ENCODE peak calls at places on chromosome 7, in eight cellular contexts. Z is right lobe of liver; V is pancreas; H is GM12865; L is CD8-positive, alpha-beta T cell; K is transverse colon; A is A549; Y is thoracic aorta. M is an unnamed sample.

GRCh38 chr7:37683263-37684120 is at the start of gene GPR141:
- DNase-seq in V (no peak), Z (no peak), K (no peak), Y (no peak), H (peak), A (no peak), L (no peak), M (no peak)

GRCh38 chr7:25288536-25289283 is 60.4 kb upstream of the NPVF start:
- DNase-seq in Y (no peak), L (no peak), H (no peak), Z (no peak), A (no peak), K (no peak), V (no peak), M (no peak)

GRCh38 chr7:73667344-73668102 is at the start of gene VPS37D:
- DNase-seq in A (peak), K (peak), V (peak), H (peak), Y (peak), Z (peak), L (peak), M (peak)

GRCh38 chr7:102916426-102916825 is 3.6 kb downstream of the LRRC17 start:
- DNase-seq in K (no peak), Z (no peak), A (no peak), Y (no peak), H (no peak), L (no peak), V (no peak), M (no peak)

GRCh38 chr7:152902054-152902453 is 142.5 kb downstream of the ACTR3B start:
- DNase-seq in L (no peak), A (no peak), H (no peak), K (no peak), Y (no peak), V (no peak), Z (no peak), M (no peak)

GRCh38 chr7:29401827-29402226 is 161.8 kb upstream of the PRR15 start:
- DNase-seq in V (no peak), H (no peak), Z (no peak), L (no peak), K (no peak), A (no peak), Y (no peak), M (no peak)

GRCh38 chr7:45239486-45239885 is 81.9 kb downstream of the RAMP3 start:
- DNase-seq in L (no peak), H (no peak), K (no peak), V (no peak), Z (no peak), A (peak), Y (no peak), M (no peak)

GRCh38 chr7:17516768-17517167 is 218.3 kb downstream of the AHR start:
- DNase-seq in A (no peak), H (no peak), L (no peak), Y (no peak), Z (no peak), K (no peak), V (no peak), M (no peak)

GRCh38 chr7:21562385-21562784 is 19.5 kb downstream of the DNAH11 start:
- DNase-seq in H (no peak), K (no peak), V (no peak), L (no peak), Y (no peak), Z (no peak), A (no peak), M (no peak)

GRCh38 chr7:105673367-105674188 is 92.3 kb upstream of the EFCAB10 start:
- DNase-seq in Z (peak), A (no peak), V (peak), Y (no peak), H (no peak), K (peak), L (no peak), M (no peak)

GRCh38 chr7:85114342-85114741 is 72.5 kb downstream of the SEMA3D start:
- DNase-seq in Y (no peak), K (no peak), L (no peak), Z (no peak), A (no peak), H (no peak), V (no peak), M (no peak)

GRCh38 chr7:7190142-7190541 is 7.8 kb downstream of the C1GALT1 start:
- DNase-seq in V (no peak), A (no peak), Z (no peak), K (no peak), L (no peak), Y (no peak), H (no peak), M (no peak)

GRCh38 chr7:128404143-128404681 is 5.6 kb downstream of the IMPDH1 start:
- DNase-seq in V (no peak), K (peak), Z (peak), Y (no peak), H (no peak), A (no peak), L (no peak), M (no peak)

GRCh38 chr7:44882899-44883298 is 2.4 kb downstream of the PURB start:
- DNase-seq in Y (no peak), A (no peak), V (no peak), L (no peak), H (no peak), K (no peak), Z (no peak), M (no peak)

GRCh38 chr7:13946181-13946580 is 43.3 kb downstream of the ETV1 start:
- DNase-seq in Z (no peak), L (no peak), V (no peak), H (no peak), Y (no peak), K (no peak), A (no peak), M (no peak)

GRCh38 chr7:155584763-155585531 is 38.6 kb upstream of the CNPY1 start:
- DNase-seq in A (no peak), Y (no peak), Z (peak), H (no peak), L (no peak), K (peak), V (peak), M (no peak)

GRCh38 chr7:84614821-84615506 is 420.4 kb upstream of the SEMA3A start:
- DNase-seq in L (no peak), H (no peak), V (no peak), Z (no peak), K (no peak), A (no peak), Y (no peak), M (no peak)

GRCh38 chr7:92955081-92955480 is 118.7 kb upstream of the CDK6 start:
- DNase-seq in A (no peak), L (no peak), Y (no peak), K (no peak), V (no peak), H (peak), Z (no peak), M (no peak)

GRCh38 chr7:45028920-45029344 is 28.9 kb downstream of the CCM2 start:
- DNase-seq in H (no peak), K (no peak), V (no peak), Z (no peak), Y (no peak), L (no peak), A (no peak), M (no peak)

GRCh38 chr7:130345106-130345505 is 490 bp downstream of the CPA5 start:
- DNase-seq in A (no peak), K (no peak), Z (no peak), L (no peak), H (no peak), Y (no peak), V (no peak), M (no peak)

GRCh38 chr7:4931932-4932331 is 27.1 kb downstream of the MMD2 start:
- DNase-seq in Z (no peak), A (no peak), H (peak), K (peak), Y (no peak), L (no peak), V (peak), M (no peak)

GRCh38 chr7:93228302-93228701 is 2.0 kb upstream of the HEPACAM2 start:
- DNase-seq in Z (no peak), Y (no peak), L (no peak), V (no peak), H (peak), A (peak), K (no peak), M (no peak)

GRCh38 chr7:2281556-2281955 is 32.7 kb downstream of the SNX8 start:
- DNase-seq in A (no peak), H (no peak), L (no peak), Y (no peak), Z (no peak), V (no peak), K (no peak), M (no peak)

GRCh38 chr7:108071551-108071950 is 58.6 kb downstream of the LAMB4 start:
- DNase-seq in L (no peak), V (no peak), A (no peak), K (no peak), Z (no peak), H (no peak), Y (no peak), M (no peak)

GRCh38 chr7:110921478-110922210 is 169.3 kb upstream of the LRRN3 start:
- DNase-seq in Z (no peak), K (no peak), V (no peak), A (no peak), Y (no peak), L (no peak), H (no peak), M (no peak)

GRCh38 chr7:107843184-107843583 is 40.2 kb upstream of the SLC26A3 start:
- DNase-seq in K (peak), Z (no peak), Y (no peak), L (no peak), V (no peak), H (no peak), A (no peak), M (no peak)

GRCh38 chr7:115838829-115839228 is 191.7 kb downstream of the TFEC start:
- DNase-seq in H (no peak), Y (no peak), L (no peak), A (no peak), Z (no peak), V (no peak), K (no peak), M (no peak)

GRCh38 chr7:28544453-28545142 is 132.3 kb downstream of the CREB5 start:
- DNase-seq in K (no peak), H (no peak), V (no peak), L (no peak), Y (no peak), Z (no peak), A (no peak), M (no peak)

GRCh38 chr7:12103948-12104347 is 107.1 kb upstream of the TMEM106B start:
- DNase-seq in Z (no peak), L (no peak), K (no peak), Y (no peak), V (no peak), A (no peak), H (no peak), M (no peak)

GRCh38 chr7:7099584-7100014 is 82.7 kb upstream of the C1GALT1 start:
- DNase-seq in A (peak), L (no peak), H (no peak), V (peak), Z (no peak), K (peak), Y (peak), M (no peak)

GRCh38 chr7:43290978-43291377 is 178.5 kb downstream of the HECW1 start:
- DNase-seq in A (no peak), V (no peak), K (no peak), L (no peak), H (no peak), Y (no peak), Z (no peak), M (no peak)

GRCh38 chr7:116354546-116355422 is 144.4 kb downstream of the TES start:
- DNase-seq in Z (peak), L (no peak), A (peak), K (peak), V (peak), Y (peak), H (no peak), M (no peak)

GRCh38 chr7:119545118-119545517 is 727.9 kb upstream of the KCND2 start:
- DNase-seq in K (no peak), V (no peak), Z (no peak), L (no peak), A (no peak), H (no peak), Y (no peak), M (no peak)

GRCh38 chr7:34486371-34486770 is 171.6 kb upstream of the NPSR1 start:
- DNase-seq in Y (no peak), A (no peak), H (no peak), K (no peak), L (no peak), Z (no peak), V (no peak), M (no peak)

GRCh38 chr7:112112822-112113255 is 93.4 kb downstream of the DOCK4 start:
- DNase-seq in K (no peak), H (no peak), Y (no peak), V (no peak), A (no peak), L (no peak), Z (no peak), M (no peak)

GRCh38 chr7:142809671-142810070 is 38.9 kb downstream of the PRSS2 start:
- DNase-seq in V (no peak), K (no peak), H (peak), L (no peak), Z (no peak), Y (no peak), A (no peak), M (no peak)

GRCh38 chr7:15889501-15889900 is 203.0 kb upstream of the MEOX2 start:
- DNase-seq in L (no peak), K (no peak), Z (no peak), A (peak), V (no peak), Y (no peak), H (no peak), M (no peak)

GRCh38 chr7:155515318-155515717 is 31.0 kb downstream of the CNPY1 start:
- DNase-seq in K (no peak), Z (no peak), V (no peak), L (no peak), A (no peak), Y (no peak), H (no peak), M (no peak)

GRCh38 chr7:7944619-7945282 is 23.8 kb upstream of the GLCCI1 start:
- DNase-seq in V (no peak), Y (no peak), Z (no peak), L (peak), K (peak), A (no peak), H (peak), M (no peak)

GRCh38 chr7:30897770-30898169 is 13.9 kb upstream of the AQP1 start:
- DNase-seq in K (no peak), L (no peak), Y (no peak), Z (no peak), A (no peak), H (no peak), V (no peak), M (no peak)
- TF ChIP-seq CTCF in K (no peak), L (no peak), Y (no peak), Z (no peak), A (no peak), H (no peak), V (no peak), M (no peak)

GRCh38 chr7:8973601-8974000 is 540.2 kb downstream of the NXPH1 start:
- DNase-seq in V (no peak), Y (no peak), A (no peak), H (no peak), L (no peak), K (no peak), Z (no peak), M (no peak)
- TF ChIP-seq CTCF in V (no peak), Y (no peak), A (no peak), H (no peak), L (no peak), K (no peak), Z (no peak), M (no peak)

GRCh38 chr7:95718556-95719410 is 53.6 kb upstream of the DYNC1I1 start:
- DNase-seq in H (peak), V (no peak), K (no peak), Y (no peak), L (no peak), Z (no peak), A (peak), M (no peak)
- TF ChIP-seq CTCF in H (peak), V (no peak), K (peak), Y (peak), L (no peak), Z (peak), A (peak), M (peak)

DNA sequence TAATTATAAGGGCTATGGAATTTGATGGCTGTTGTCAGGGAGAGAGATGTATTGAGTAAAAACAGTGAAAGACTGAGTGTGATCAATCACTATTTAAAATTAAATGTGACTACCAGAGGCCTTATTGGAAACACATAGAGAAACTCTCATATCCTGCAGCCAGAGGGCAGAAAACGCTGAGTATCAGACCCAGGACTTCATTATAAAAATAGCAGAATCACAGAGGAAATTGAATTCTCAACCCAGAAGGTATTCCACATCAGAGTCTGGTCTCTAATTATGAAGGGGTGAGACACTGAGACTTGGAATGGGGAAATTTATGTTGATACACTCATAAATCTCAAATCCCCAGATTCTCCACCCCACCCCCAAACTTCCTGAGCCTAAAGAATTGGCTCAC is 69.5 kb upstream of the IL6 start:
- DNase-seq in Z (no peak), H (no peak), V (no peak), Y (no peak), L (no peak), K (no peak), A (no peak), M (no peak)
- TF ChIP-seq CTCF in Z (no peak), H (no peak), V (no peak), Y (no peak), L (no peak), K (no peak), A (no peak), M (no peak)

DNA sequence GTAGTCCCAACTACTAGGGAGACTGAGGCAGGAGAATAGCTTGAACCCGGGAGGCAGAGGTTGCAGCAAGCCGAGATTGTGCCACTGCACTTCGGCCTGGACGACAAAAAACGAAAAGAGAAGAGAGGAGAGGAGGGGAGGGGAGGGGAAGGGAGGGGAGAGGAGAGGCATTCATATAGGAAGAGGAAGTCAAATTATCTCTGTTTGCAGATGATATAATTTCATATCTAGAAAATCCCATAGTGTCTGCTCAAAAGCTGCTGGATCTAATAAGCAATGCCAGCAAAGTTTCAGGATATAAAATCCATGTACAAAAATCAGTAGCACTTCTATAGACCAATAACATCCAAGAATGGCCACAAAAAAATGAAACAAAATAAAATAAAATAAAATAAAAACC is 120.3 kb downstream of the LMBR1 start:
- DNase-seq in V (no peak), Z (no peak), H (no peak), K (no peak), A (no peak), L (no peak), Y (no peak), M (no peak)
- TF ChIP-seq CTCF in V (no peak), Z (no peak), H (no peak), K (no peak), A (no peak), L (no peak), Y (no peak), M (no peak)

GRCh38 chr7:22581099-22581498 is 81.1 kb upstream of the STEAP1B start:
- DNase-seq in A (no peak), K (no peak), Z (no peak), L (no peak), V (no peak), H (no peak), Y (no peak), M (no peak)
- TF ChIP-seq CTCF in A (no peak), K (no peak), Z (no peak), L (no peak), V (no peak), H (no peak), Y (no peak), M (no peak)

DNA sequence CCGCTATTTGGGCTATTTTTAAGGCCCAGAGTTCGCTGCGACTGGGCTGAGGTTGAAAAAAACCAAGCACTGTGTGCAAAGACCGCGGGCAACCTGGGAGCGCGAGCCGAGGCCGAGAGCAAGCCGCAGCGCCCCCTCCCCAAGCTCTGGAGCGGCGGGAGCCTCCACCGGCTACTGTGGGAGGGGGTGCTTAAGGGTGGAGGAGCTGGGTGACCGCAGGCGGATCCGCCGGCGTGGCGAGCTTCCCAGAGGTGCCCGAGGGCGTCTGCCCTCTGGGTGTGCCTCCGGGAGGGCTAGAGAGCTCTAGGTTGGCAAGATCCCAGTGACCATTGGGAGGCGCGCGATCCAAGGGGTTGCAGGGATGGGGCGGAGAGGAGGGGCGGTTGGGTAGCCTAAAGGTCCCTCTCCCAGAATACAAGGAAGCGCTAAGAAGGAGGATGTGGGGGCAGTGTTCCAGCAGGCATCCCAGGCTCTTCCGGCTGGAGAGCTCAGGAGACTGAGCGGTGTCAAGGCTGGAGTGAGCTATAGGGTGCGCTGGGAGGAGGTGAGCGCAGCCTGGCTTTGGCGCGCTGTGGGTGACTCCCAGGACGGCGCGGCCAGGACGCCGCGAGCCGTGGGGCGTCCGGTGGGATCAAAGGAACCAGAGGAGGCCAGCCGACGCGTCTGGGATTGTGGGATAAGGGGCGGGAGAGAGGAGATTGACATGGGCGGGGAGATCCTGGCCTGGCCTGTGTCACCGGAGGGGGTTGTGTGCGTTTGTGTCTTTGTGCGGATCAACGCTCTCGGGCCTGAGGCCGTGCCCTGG is 8.0 kb downstream of the DLX5 start:
- DNase-seq in Y (no peak), V (no peak), L (no peak), K (no peak), H (no peak), Z (no peak), A (no peak), M (no peak)
- TF ChIP-seq CTCF in Y (no peak), V (no peak), L (no peak), K (no peak), H (no peak), Z (no peak), A (no peak), M (peak)

DNA sequence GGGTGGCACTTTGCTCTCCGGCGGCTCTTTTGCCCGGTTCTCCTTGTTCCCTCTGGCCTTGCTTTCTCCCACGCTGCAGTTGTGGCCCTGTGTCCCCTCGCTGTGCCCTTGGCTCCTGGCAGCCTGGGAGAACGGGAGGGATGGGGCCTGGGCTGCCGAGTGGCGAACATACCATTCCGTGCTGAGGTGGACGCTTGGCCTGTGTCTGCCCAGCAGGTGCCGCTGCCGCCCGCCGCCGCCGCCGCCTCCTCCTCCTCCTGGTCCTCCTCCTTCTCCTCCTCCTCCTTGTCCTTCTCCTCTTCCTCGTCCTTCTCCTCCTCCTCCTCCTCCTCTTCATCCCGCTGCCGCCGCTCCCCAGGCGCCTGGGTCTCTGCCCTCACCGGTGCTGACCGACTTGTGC is 36.0 kb downstream of the AGAP3 start:
- DNase-seq in Z (no peak), A (no peak), L (no peak), V (no peak), Y (no peak), H (no peak), K (no peak), M (no peak)
- TF ChIP-seq CTCF in Z (no peak), A (no peak), L (no peak), V (no peak), Y (no peak), H (no peak), K (no peak), M (no peak)

M was measured in D721Med.